ENCODE peak calls at places on chromosomes 1 and 21, in nine cellular contexts. P is fibroblast of villous mesenchyme; B is T-helper 2 cell; O is stimulated activated CD8-positive, alpha-beta memory T cell treated with anti-CD3 and anti-CD28 coated beads, Interleukin-15, amount 100 ng/mL, for 4 hours; R is NAMALWA; C is NCI-H345; A is GM23338; T is HS-5; H is smooth muscle cell of the brain vasculature. W is an unnamed sample.
A peak's percentile ranks its signal among the peaks of the same experiment; 100 is the strongest.

GRCh38 chr1:233710031-233710430 is 96.1 kb downstream of the KCNK1 start:
- DNase-seq in P (no peak), B (no peak), O (no peak), R (no peak), C (no peak), A (no peak), T (no peak), H (no peak), W (no peak)

GRCh38 chr21:34582506-34583150 is 32.3 kb downstream of the RCAN1 start:
- DNase-seq in P (peak; percentile 72), B (no peak), O (no peak), R (peak; percentile 47), C (no peak), A (peak; percentile 70), T (no peak), H (no peak), W (peak; percentile 60)

GRCh38 chr1:39063191-39063590 is 37.0 kb downstream of the NDUFS5 start:
- DNase-seq in P (no peak), B (no peak), O (no peak), R (no peak), C (no peak), A (peak; percentile 37), T (no peak), H (no peak), W (no peak)

GRCh38 chr21:33266784-33267135 is 593 bp downstream of the IL10RB start:
- DNase-seq in P (no peak), B (peak; percentile 15), O (no peak), R (no peak), C (peak; percentile 42), A (no peak), T (no peak), H (no peak), W (no peak)

GRCh38 chr1:40646385-40646784 is 19.1 kb downstream of the RIMS3 start:
- DNase-seq in P (peak; percentile 39), B (no peak), O (no peak), R (no peak), C (no peak), A (no peak), T (no peak), H (no peak), W (no peak)

GRCh38 chr1:41366428-41367101 is 5.3 kb downstream of the FOXO6 start:
- DNase-seq in P (no peak), B (peak; percentile 22), O (no peak), R (peak; percentile 47), C (peak; percentile 69), A (no peak), T (no peak), H (no peak), W (no peak)

GRCh38 chr1:26689504-26689903 is 6.3 kb upstream of the ARID1A start:
- DNase-seq in P (no peak), B (no peak), O (no peak), R (no peak), C (no peak), A (no peak), T (no peak), H (no peak), W (no peak)

GRCh38 chr1:116218922-116219321 is 107.7 kb downstream of the MAB21L3 start:
- DNase-seq in P (no peak), B (no peak), O (no peak), R (no peak), C (no peak), A (no peak), T (no peak), H (no peak), W (no peak)

GRCh38 chr1:248863011-248863881 is 4.4 kb upstream of the ZNF692 start:
- DNase-seq in P (peak; percentile 67), B (peak; percentile 79), O (peak; percentile 58), R (peak; percentile 54), C (peak; percentile 83), A (peak; percentile 79), T (no peak), H (no peak), W (peak; percentile 57)

GRCh38 chr1:97743129-97743528 is 177.7 kb downstream of the DPYD start:
- DNase-seq in P (no peak), B (no peak), O (no peak), R (no peak), C (no peak), A (peak; percentile 25), T (no peak), H (no peak), W (no peak)

GRCh38 chr1:27967106-27967883 is 7.5 kb downstream of the XKR8 start:
- DNase-seq in P (no peak), B (no peak), O (no peak), R (no peak), C (no peak), A (no peak), T (no peak), H (no peak), W (no peak)

GRCh38 chr1:230807551-230808267 is 60.5 kb downstream of the CAPN9 start:
- DNase-seq in P (no peak), B (no peak), O (no peak), R (no peak), C (no peak), A (no peak), T (no peak), H (no peak), W (peak; percentile 46)

GRCh38 chr1:178966312-178966711 is 59.4 kb upstream of the FAM20B start:
- DNase-seq in P (no peak), B (no peak), O (no peak), R (no peak), C (no peak), A (no peak), T (no peak), H (no peak), W (no peak)

GRCh38 chr1:70855203-70855602 is 192.4 kb downstream of the PTGER3 start:
- DNase-seq in P (no peak), B (no peak), O (no peak), R (no peak), C (no peak), A (no peak), T (no peak), H (no peak), W (no peak)